ENCODE peak calls at places on chromosome 12, in eight cellular contexts. R is Calu3, A is MM.1S, O is astrocyte of the hippocampus, F is NCI-H1930, S is fibroblast of lung, L is hippocampal formation, T is erythroblast. I is an unnamed sample.

GRCh38 chr12:124485371-124485770 is 82.0 kb downstream of the NCOR2 start:
- DNase-seq in R (no peak), A (no peak), O (no peak), F (no peak), S (no peak), L (no peak), T (no peak), I (no peak)

GRCh38 chr12:120820885-120821510 is 83.2 kb downstream of the SPPL3 start:
- DNase-seq in R (no peak), A (no peak), O (no peak), F (no peak), S (no peak), L (no peak), T (no peak), I (no peak)

GRCh38 chr12:81502912-81503695 is 256.0 kb downstream of the PPFIA2 start:
- DNase-seq in R (no peak), A (no peak), O (peak; percentile 87), F (no peak), S (peak; percentile 79), L (no peak), T (no peak), I (no peak)

GRCh38 chr12:18923721-18924120 is 185.8 kb downstream of the CAPZA3 start:
- DNase-seq in R (no peak), A (no peak), O (no peak), F (no peak), S (no peak), L (no peak), T (no peak), I (no peak)

GRCh38 chr12:90129369-90130030 is 420.9 kb upstream of the ATP2B1 start:
- DNase-seq in R (no peak), A (no peak), O (no peak), F (no peak), S (no peak), L (no peak), T (no peak), I (no peak)

GRCh38 chr12:65695077-65695865 is 129.0 kb upstream of the HMGA2 start:
- DNase-seq in R (peak; percentile 80), A (no peak), O (peak; percentile 98), F (no peak), S (peak; percentile 96), L (no peak), T (no peak), I (peak; percentile 94)

GRCh38 chr12:32253154-32253795 is 146.1 kb upstream of the FGD4 start:
- DNase-seq in R (no peak), A (no peak), O (peak; percentile 17), F (no peak), S (no peak), L (no peak), T (no peak), I (no peak)

GRCh38 chr12:71655495-71655894 is 8.2 kb downstream of the ZFC3H1 start:
- DNase-seq in R (no peak), A (no peak), O (no peak), F (no peak), S (no peak), L (no peak), T (no peak), I (no peak)

GRCh38 chr12:104634852-104635251 is 178.1 kb downstream of the CHST11 start:
- DNase-seq in R (no peak), A (no peak), O (no peak), F (no peak), S (no peak), L (no peak), T (no peak), I (no peak)

GRCh38 chr12:62738611-62739010 is 196.3 kb downstream of the PPM1H start:
- DNase-seq in R (no peak), A (no peak), O (no peak), F (no peak), S (no peak), L (no peak), T (no peak), I (no peak)

GRCh38 chr12:48883305-48884171 is 17.9 kb upstream of the RND1 start:
- DNase-seq in R (peak; percentile 21), A (no peak), O (peak; percentile 48), F (no peak), S (no peak), L (no peak), T (no peak), I (peak; percentile 87)